ENCODE peak calls at places on chromosomes 1 and 21, in nine cellular contexts. A is A549, I is H7, X is AG04450, L is mesendoderm, P is neuronal stem cell, U is AG10803, E is ovary, M is AG09309. Z is an unnamed sample.

GRCh38 chr21:40768056-40768455 is 78.9 kb downstream of the DSCAM start:
- DNase-seq in X (no peak), U (no peak), E (no peak), M (no peak), A (no peak), I (no peak), L (no peak), P (no peak), Z (no peak)

GRCh38 chr1:46030876-46031660 is 101.4 kb downstream of the PIK3R3 start:
- DNase-seq in P (no peak), E (no peak), M (no peak), X (no peak), A (no peak), L (no peak), I (peak), U (no peak), Z (no peak)

GRCh38 chr1:108685524-108685923 is 6.6 kb upstream of the PRPF38B start:
- DNase-seq in I (peak), L (peak), U (no peak), M (no peak), A (no peak), P (no peak), X (no peak), E (no peak), Z (no peak)

GRCh38 chr1:10283318-10283984 is 73.1 kb downstream of the KIF1B start:
- DNase-seq in U (no peak), A (no peak), X (no peak), M (no peak), L (peak), E (no peak), P (no peak), I (no peak), Z (no peak)

GRCh38 chr21:33296156-33296555 is 28.6 kb upstream of the IFNAR1 start:
- DNase-seq in X (no peak), M (no peak), I (no peak), P (no peak), L (no peak), U (no peak), A (no peak), E (no peak), Z (no peak)

GRCh38 chr1:228902781-228903572 is 167.7 kb downstream of the RHOU start:
- DNase-seq in I (no peak), E (peak), P (no peak), X (peak), M (peak), U (peak), L (no peak), A (peak), Z (peak)

GRCh38 chr1:39269791-39270342 is 65.4 kb downstream of the MACF1 start:
- DNase-seq in I (no peak), P (no peak), A (no peak), M (peak), U (peak), L (peak), X (peak), E (no peak), Z (peak)

GRCh38 chr1:218827486-218827885 is 346.2 kb upstream of the LYPLAL1 start:
- DNase-seq in M (no peak), E (no peak), X (no peak), U (no peak), P (no peak), L (no peak), I (no peak), A (no peak), Z (no peak)

DNA sequence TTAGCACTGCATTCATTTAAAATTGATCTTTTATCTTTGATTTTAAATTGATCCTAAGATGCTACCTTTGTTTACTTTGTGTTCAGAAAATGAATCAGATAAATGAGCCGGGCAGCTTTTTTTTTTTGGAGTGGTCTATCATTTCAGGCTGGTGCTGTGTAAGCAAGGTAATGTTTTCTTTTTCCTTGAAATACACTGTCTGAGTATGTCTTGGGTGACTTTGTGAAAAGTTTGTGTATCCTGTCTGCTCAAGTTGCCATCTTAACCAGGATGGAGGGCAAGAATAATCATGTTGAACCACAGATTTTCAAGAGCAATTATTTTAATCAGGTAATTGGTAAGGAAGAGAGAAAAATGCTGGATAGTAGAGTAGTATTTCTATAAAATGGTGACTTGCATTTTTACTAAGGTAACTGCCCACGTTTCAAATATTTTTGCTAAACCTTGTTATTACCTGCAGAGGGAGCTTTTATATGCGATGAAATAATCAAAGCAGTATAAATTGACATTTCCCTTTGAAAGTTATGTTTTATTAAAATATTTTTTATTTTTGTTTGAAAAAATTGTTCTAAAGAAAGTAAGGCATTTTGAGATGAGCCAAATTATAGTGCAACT is 11.1 kb downstream of the ADGRL2 start:
- DNase-seq in X (no peak), M (no peak), I (no peak), A (no peak), P (no peak), E (no peak), L (no peak), U (no peak), Z (peak)
- H3K4me3 ChIP-seq in X (no peak), M (no peak), I (no peak), A (peak), P (no peak), E (no peak), L (no peak), U (no peak), Z (no peak)

GRCh38 chr1:8680628-8681316 is 136.7 kb downstream of the RERE start:
- DNase-seq in M (no peak), U (no peak), I (no peak), P (no peak), A (no peak), X (no peak), L (no peak), E (no peak), Z (no peak)
- H3K4me3 ChIP-seq in M (no peak), U (no peak), I (no peak), P (no peak), A (no peak), X (peak), L (no peak), E (no peak), Z (peak)

GRCh38 chr1:213989740-213990472 is 2.1 kb downstream of the PROX1 start:
- DNase-seq in X (no peak), A (no peak), E (no peak), I (no peak), M (no peak), L (peak), U (no peak), P (no peak), Z (no peak)
- H3K4me3 ChIP-seq in X (no peak), A (no peak), E (peak), I (peak), M (no peak), L (no peak), U (no peak), P (peak), Z (peak)

GRCh38 chr1:119010201-119010600 is 22.1 kb upstream of the TBX15 start:
- DNase-seq in L (no peak), A (no peak), U (peak), I (no peak), P (no peak), M (no peak), E (no peak), X (no peak), Z (no peak)

GRCh38 chr1:119009300-119009660 is 21.1 kb upstream of the TBX15 start:
- DNase-seq in I (no peak), E (no peak), L (no peak), X (no peak), P (no peak), U (no peak), M (no peak), A (no peak), Z (no peak)

GRCh38 chr1:119007343-119007671 is 19.2 kb upstream of the TBX15 start:
- DNase-seq in U (no peak), X (no peak), E (no peak), P (peak), M (no peak), L (no peak), A (no peak), I (peak), Z (no peak)

GRCh38 chr1:119007672-119008482 is 19.7 kb upstream of the TBX15 start:
- DNase-seq in U (no peak), E (no peak), A (no peak), P (peak), M (no peak), X (no peak), I (peak), L (peak), Z (no peak)

DNA sequence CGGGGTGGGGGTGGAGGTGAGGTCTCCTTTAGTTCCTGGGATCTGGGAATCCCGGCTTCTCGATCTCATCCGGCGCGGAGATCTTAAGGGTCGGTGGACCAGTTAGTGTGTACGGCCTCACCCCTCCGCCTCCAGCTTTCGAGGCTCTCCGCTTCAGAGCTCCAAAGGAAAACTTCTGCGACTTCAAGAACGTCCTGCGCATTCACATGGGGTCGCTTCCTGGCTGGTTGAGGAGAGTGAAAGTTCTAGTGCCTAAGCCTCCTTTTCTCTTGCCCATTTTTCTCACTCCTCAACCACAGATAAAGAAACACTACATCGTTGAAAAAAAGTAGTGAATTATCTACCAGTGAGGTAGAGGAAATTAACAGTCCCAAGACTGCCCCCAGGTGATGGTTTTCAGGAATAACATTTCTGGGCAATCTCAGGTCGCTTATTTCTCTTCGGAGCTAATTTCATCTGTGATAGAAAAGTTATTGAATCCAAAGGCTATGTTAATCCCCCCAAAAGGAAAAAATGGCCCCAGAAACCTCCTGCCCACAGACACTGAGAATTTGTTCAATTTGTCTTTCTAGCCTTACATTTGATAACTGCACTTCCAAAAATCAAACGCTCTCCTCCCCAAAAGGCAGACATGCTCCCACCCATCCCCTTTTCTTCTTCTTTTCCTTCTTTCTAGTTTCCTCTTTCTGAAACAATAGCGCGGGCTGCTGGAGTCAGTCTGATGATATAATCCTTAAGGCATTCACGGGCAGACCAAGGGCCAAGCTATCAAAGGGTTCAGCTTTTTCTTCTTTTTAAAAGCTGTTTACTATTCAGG is 20.5 kb upstream of the TBX15 start:
- DNase-seq in I (peak), X (peak), U (peak), E (no peak), M (no peak), A (peak), P (peak), L (peak), Z (peak)
- H3K4me3 ChIP-seq in I (peak), X (peak), U (peak), E (peak), M (peak), A (no peak), P (no peak), L (no peak), Z (peak)

GRCh38 chr1:170776147-170776734 is 112.3 kb downstream of the PRRX1 start:
- DNase-seq in A (no peak), E (no peak), U (peak), M (no peak), X (no peak), I (no peak), L (no peak), P (no peak), Z (no peak)
- H3K4me3 ChIP-seq in A (no peak), E (no peak), U (no peak), M (no peak), X (no peak), I (no peak), L (no peak), P (no peak), Z (no peak)

GRCh38 chr1:154954541-154954940 is 1.4 kb downstream of the PBXIP1 start:
- DNase-seq in P (no peak), X (no peak), I (no peak), L (no peak), M (no peak), E (no peak), A (no peak), U (no peak), Z (no peak)
- H3K4me3 ChIP-seq in P (peak), X (peak), I (no peak), L (no peak), M (no peak), E (no peak), A (no peak), U (no peak), Z (no peak)

GRCh38 chr1:231395051-231395995 is 26.8 kb downstream of the EGLN1 start:
- DNase-seq in E (no peak), I (no peak), P (no peak), X (peak), L (peak), U (peak), A (peak), M (peak), Z (peak)
- H3K4me3 ChIP-seq in E (no peak), I (no peak), P (no peak), X (peak), L (no peak), U (peak), A (peak), M (no peak), Z (peak)

GRCh38 chr21:38114717-38115333 is 142.0 kb upstream of the KCNJ15 start:
- DNase-seq in U (no peak), L (peak), I (no peak), A (no peak), P (no peak), M (no peak), X (no peak), E (no peak), Z (no peak)
- H3K4me3 ChIP-seq in U (no peak), L (no peak), I (no peak), A (no peak), P (no peak), M (no peak), X (no peak), E (no peak), Z (no peak)

DNA sequence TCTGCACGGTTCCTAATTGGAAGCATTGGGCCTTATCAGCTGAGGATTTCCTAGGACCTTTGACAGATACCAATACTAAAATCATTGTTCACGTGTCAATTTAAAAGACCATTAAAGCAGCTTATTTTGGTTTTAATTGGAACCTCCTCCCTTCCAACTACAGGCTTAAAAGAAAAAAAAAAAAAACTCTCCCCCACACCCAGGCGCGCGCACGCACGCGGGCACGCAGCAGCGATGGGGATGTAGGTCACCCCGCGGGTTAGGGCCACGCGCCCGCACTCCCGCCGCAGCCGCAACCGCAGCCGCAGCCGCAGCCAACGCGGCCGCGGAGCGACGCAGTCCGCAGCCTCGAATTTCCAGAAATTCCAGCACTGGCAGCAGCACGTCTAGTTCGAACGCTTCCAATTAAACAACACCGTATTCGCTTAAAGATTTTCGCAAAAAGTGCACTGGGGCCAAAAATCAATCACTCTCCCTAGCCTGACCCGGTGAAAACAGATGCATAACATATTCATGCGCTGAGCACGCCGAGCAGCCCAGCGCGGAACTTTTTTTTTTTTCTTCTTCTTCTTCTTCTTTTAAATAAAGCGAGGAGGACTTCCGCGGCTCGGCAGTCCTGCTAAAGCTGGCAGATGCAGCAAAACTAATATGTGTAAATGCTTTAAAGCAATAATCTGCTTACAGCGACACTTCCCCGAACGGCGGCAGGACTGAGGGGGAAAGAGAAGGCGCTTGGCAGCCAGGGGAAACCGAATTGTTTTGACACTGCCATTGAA is 13.3 kb upstream of the BARHL2 start:
- DNase-seq in P (no peak), E (no peak), M (no peak), L (no peak), I (peak), A (no peak), U (peak), X (no peak), Z (peak)
- H3K4me3 ChIP-seq in P (peak), E (no peak), M (no peak), L (no peak), I (peak), A (peak), U (no peak), X (peak), Z (no peak)